ENCODE peak calls at places on chromosomes 3 and 15, in seven cellular contexts. One of them, this sample, is unnamed.

GRCh38 chr15:50594311-50594710 is 47.8 kb upstream of the USP50 start:
- DNase-seq in IMR-90: no peak
- DNase-seq in K562: peak
- DNase-seq in adrenal gland: no peak
- DNase-seq in HCT116: no peak
- DNase-seq in uterus: no peak
- DNase-seq in NB4: no peak
- DNase-seq in this sample: peak

GRCh38 chr15:78002996-78003395 is 74.5 kb downstream of the TBC1D2B start:
- DNase-seq in IMR-90: no peak
- DNase-seq in K562: no peak
- DNase-seq in adrenal gland: no peak
- DNase-seq in HCT116: no peak
- DNase-seq in uterus: no peak
- DNase-seq in NB4: no peak
- DNase-seq in this sample: no peak

GRCh38 chr3:15964605-15965061 is 166.9 kb upstream of the ANKRD28 start:
- DNase-seq in IMR-90: peak
- DNase-seq in K562: no peak
- DNase-seq in adrenal gland: peak
- DNase-seq in HCT116: no peak
- DNase-seq in uterus: no peak
- DNase-seq in NB4: peak
- DNase-seq in this sample: no peak

GRCh38 chr15:86336051-86336788 is 256.5 kb downstream of the AGBL1 start:
- DNase-seq in IMR-90: no peak
- DNase-seq in K562: no peak
- DNase-seq in adrenal gland: no peak
- DNase-seq in HCT116: no peak
- DNase-seq in uterus: no peak
- DNase-seq in NB4: peak
- DNase-seq in this sample: no peak

GRCh38 chr3:10166213-10166604 is 1.5 kb downstream of the IRAK2 start:
- DNase-seq in IMR-90: no peak
- DNase-seq in K562: peak
- DNase-seq in adrenal gland: no peak
- DNase-seq in HCT116: no peak
- DNase-seq in uterus: no peak
- DNase-seq in NB4: no peak
- DNase-seq in this sample: no peak

GRCh38 chr15:100250166-100250800 is 91.5 kb downstream of the ADAMTS17 start:
- DNase-seq in IMR-90: no peak
- DNase-seq in K562: no peak
- DNase-seq in adrenal gland: peak
- DNase-seq in HCT116: no peak
- DNase-seq in uterus: peak
- DNase-seq in NB4: no peak
- DNase-seq in this sample: no peak

GRCh38 chr3:192928720-192929119 is 11.1 kb upstream of the MB21D2 start:
- DNase-seq in IMR-90: no peak
- DNase-seq in K562: no peak
- DNase-seq in adrenal gland: no peak
- DNase-seq in HCT116: no peak
- DNase-seq in uterus: no peak
- DNase-seq in NB4: no peak
- DNase-seq in this sample: no peak

GRCh38 chr15:25052191-25052999 is 97.6 kb downstream of the SNRPN start:
- DNase-seq in IMR-90: no peak
- DNase-seq in K562: no peak
- DNase-seq in adrenal gland: no peak
- DNase-seq in HCT116: no peak
- DNase-seq in uterus: no peak
- DNase-seq in NB4: no peak
- DNase-seq in this sample: no peak

GRCh38 chr3:149657458-149657795 is 398 bp downstream of the WWTR1 start:
- DNase-seq in IMR-90: peak
- DNase-seq in K562: no peak
- DNase-seq in adrenal gland: peak
- DNase-seq in HCT116: no peak
- DNase-seq in uterus: peak
- DNase-seq in NB4: peak
- DNase-seq in this sample: peak

GRCh38 chr15:26771168-26771916 is 1.5 kb downstream of the GABRB3 start:
- DNase-seq in IMR-90: no peak
- DNase-seq in K562: no peak
- DNase-seq in adrenal gland: peak
- DNase-seq in HCT116: no peak
- DNase-seq in uterus: no peak
- DNase-seq in NB4: no peak
- DNase-seq in this sample: no peak

GRCh38 chr3:69200384-69201068 is 78.1 kb upstream of the LMOD3 start:
- DNase-seq in IMR-90: peak
- DNase-seq in K562: peak
- DNase-seq in adrenal gland: peak
- DNase-seq in HCT116: no peak
- DNase-seq in uterus: peak
- DNase-seq in NB4: no peak
- DNase-seq in this sample: no peak

GRCh38 chr3:112042842-112043280 is 8.3 kb downstream of the TMPRSS7 start:
- DNase-seq in IMR-90: no peak
- DNase-seq in K562: no peak
- DNase-seq in adrenal gland: no peak
- DNase-seq in HCT116: no peak
- DNase-seq in uterus: no peak
- DNase-seq in NB4: no peak
- DNase-seq in this sample: no peak

GRCh38 chr15:64842099-64842940 is 605 bp downstream of the PLEKHO2 start:
- DNase-seq in IMR-90: peak
- DNase-seq in K562: peak
- DNase-seq in adrenal gland: peak
- DNase-seq in HCT116: no peak
- DNase-seq in uterus: no peak
- DNase-seq in NB4: peak
- DNase-seq in this sample: peak

GRCh38 chr3:185537369-185537970 is 14.9 kb downstream of the LIPH start:
- DNase-seq in IMR-90: peak
- DNase-seq in K562: peak
- DNase-seq in adrenal gland: no peak
- DNase-seq in HCT116: peak
- DNase-seq in uterus: no peak
- DNase-seq in NB4: peak
- DNase-seq in this sample: no peak

GRCh38 chr15:66923438-66923881 is 141.9 kb upstream of the SMAD3 start:
- DNase-seq in IMR-90: no peak
- DNase-seq in K562: peak
- DNase-seq in adrenal gland: no peak
- DNase-seq in HCT116: peak
- DNase-seq in uterus: no peak
- DNase-seq in NB4: peak
- DNase-seq in this sample: peak

GRCh38 chr3:48656841-48657281 is 5.8 kb downstream of the CELSR3 start:
- DNase-seq in IMR-90: no peak
- DNase-seq in K562: no peak
- DNase-seq in adrenal gland: no peak
- DNase-seq in HCT116: no peak
- DNase-seq in uterus: no peak
- DNase-seq in NB4: no peak
- DNase-seq in this sample: no peak

GRCh38 chr3:134797080-134797801 is 2.2 kb downstream of the EPHB1 start:
- DNase-seq in IMR-90: no peak
- DNase-seq in K562: no peak
- DNase-seq in adrenal gland: no peak
- DNase-seq in HCT116: no peak
- DNase-seq in uterus: no peak
- DNase-seq in NB4: no peak
- DNase-seq in this sample: no peak

DNA sequence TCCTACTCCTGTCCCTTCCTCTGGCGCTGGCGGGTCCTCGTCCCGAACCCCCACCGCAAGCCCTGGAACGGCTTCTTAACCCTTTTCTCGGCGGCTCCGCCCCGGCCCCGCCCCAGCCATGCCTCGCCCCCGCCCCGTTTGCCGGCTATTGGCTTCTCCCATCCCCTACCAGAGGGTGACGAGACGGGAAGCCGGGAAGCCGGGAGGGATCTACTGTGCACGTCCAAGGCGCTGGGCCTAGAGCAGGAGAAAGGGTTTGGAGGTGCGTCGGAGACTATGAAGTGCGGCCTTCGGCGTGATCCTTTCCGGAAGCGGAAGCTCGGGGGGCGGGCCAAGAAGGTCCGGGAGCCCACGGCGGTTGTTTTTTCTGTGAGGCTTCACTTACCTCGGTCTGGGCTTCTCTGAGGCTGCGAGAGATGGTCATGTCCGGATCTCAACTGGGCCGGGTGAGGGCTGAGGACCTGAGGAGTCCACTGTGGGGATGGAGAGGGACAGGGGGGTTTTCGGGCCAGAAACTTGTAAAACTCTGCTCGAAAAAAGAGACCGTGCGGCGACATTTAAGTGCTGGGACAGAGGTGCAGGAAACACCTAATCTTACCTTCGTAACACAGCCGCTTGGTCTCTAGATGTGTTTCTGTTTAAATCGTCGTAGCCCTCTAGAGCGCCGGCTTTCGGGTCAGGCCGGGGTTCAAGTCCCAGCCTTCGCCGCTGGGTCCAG is 21.4 kb downstream of the ROPN1B start:
- DNase-seq in IMR-90: peak
- DNase-seq in K562: peak
- DNase-seq in adrenal gland: peak
- DNase-seq in HCT116: peak
- DNase-seq in uterus: peak
- DNase-seq in NB4: no peak
- DNase-seq in this sample: peak
- TF ChIP-seq POLR2A in IMR-90: no peak
- TF ChIP-seq POLR2A in K562: peak
- TF ChIP-seq POLR2A in adrenal gland: peak
- TF ChIP-seq POLR2A in HCT116: no peak
- TF ChIP-seq POLR2A in uterus: no peak
- TF ChIP-seq POLR2A in NB4: no peak
- TF ChIP-seq POLR2A in this sample: peak

GRCh38 chr15:73524919-73525318 is 82.0 kb downstream of the REC114 start:
- DNase-seq in IMR-90: no peak
- DNase-seq in K562: no peak
- DNase-seq in adrenal gland: no peak
- DNase-seq in HCT116: no peak
- DNase-seq in uterus: no peak
- DNase-seq in NB4: no peak
- DNase-seq in this sample: no peak
- TF ChIP-seq POLR2A in IMR-90: no peak
- TF ChIP-seq POLR2A in K562: no peak
- TF ChIP-seq POLR2A in adrenal gland: no peak
- TF ChIP-seq POLR2A in HCT116: no peak
- TF ChIP-seq POLR2A in uterus: no peak
- TF ChIP-seq POLR2A in NB4: no peak
- TF ChIP-seq POLR2A in this sample: no peak

DNA sequence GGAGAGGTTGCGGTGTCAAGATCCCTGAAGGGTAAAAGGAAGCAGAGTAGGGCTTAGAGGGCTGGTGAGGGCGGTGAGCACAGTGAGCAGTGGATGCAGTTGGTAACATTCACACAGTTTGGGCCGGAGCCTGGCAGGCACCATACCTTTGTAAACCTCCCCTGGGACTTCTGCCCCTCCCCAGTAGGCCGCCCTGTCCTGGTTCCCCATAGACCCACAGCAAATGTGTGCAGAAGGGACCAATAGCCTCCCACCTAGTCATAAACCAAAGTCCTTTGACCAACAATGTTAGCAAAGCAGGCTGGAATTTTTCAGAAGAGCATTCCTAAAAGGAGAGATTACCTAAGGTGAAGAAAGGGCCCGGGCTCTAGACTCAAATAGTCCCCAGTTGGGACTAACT is 1.7 kb upstream of the PHGR1 start:
- DNase-seq in IMR-90: no peak
- DNase-seq in K562: no peak
- DNase-seq in adrenal gland: no peak
- DNase-seq in HCT116: no peak
- DNase-seq in uterus: no peak
- DNase-seq in NB4: no peak
- DNase-seq in this sample: no peak
- TF ChIP-seq POLR2A in IMR-90: no peak
- TF ChIP-seq POLR2A in K562: no peak
- TF ChIP-seq POLR2A in adrenal gland: no peak
- TF ChIP-seq POLR2A in HCT116: no peak
- TF ChIP-seq POLR2A in uterus: no peak
- TF ChIP-seq POLR2A in NB4: no peak
- TF ChIP-seq POLR2A in this sample: no peak

DNA sequence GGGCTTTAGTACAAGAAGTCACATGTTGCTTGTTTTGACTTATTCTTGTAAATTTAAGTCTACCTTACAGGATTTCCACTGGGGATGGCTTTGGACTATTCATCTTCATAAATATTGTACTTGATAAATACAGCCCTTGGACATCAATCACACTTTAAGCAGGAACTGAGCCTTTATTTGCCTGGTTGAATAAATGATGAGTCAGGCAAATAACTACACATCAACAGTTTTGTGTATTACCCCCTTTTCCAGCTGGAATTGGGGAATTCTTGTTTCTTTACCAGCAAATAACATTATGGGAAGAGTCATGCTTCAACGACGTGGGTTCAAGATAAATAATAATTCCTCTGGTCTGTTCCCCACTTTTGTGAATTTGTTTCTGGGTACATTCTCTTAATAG is 286.0 kb downstream of the CNTN3 start:
- DNase-seq in IMR-90: no peak
- DNase-seq in K562: no peak
- DNase-seq in adrenal gland: no peak
- DNase-seq in HCT116: no peak
- DNase-seq in uterus: no peak
- DNase-seq in NB4: no peak
- DNase-seq in this sample: no peak
- TF ChIP-seq POLR2A in IMR-90: no peak
- TF ChIP-seq POLR2A in K562: no peak
- TF ChIP-seq POLR2A in adrenal gland: no peak
- TF ChIP-seq POLR2A in HCT116: no peak
- TF ChIP-seq POLR2A in uterus: no peak
- TF ChIP-seq POLR2A in NB4: no peak
- TF ChIP-seq POLR2A in this sample: no peak

DNA sequence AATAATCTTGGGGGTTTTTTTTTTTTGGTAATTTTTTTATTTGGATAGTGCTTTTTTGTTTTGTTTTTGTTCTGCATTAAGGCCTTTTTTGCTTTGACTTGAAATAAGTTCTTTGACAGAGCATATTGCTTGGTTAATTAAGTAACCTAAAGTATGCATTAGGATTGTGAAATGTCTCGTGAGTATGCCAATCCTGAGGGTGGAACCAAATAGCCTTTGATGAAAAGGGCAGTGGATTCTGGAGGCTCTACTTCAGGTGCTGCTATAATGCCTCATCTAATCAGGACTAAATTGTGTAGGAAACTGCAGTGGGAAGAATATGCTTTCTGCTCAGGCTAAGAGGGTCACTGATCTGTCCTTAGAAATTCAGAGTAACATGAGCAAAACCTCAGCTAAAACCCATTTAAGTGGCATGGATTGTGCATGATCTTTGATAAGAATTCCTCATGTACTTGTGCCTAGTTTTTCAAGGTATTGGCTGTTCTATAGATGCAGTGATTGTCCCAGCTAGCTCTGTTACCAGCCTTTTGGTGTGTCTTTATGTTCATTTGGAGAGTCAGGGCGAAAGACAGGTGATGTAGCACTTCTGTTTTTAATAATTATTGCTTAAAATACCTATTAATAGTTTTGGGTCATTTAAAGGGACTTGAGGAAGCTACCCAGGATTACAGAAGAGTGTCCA is 15.4 kb downstream of the CDV3 start:
- DNase-seq in IMR-90: no peak
- DNase-seq in K562: no peak
- DNase-seq in adrenal gland: no peak
- DNase-seq in HCT116: no peak
- DNase-seq in uterus: no peak
- DNase-seq in NB4: no peak
- DNase-seq in this sample: no peak
- TF ChIP-seq POLR2A in IMR-90: no peak
- TF ChIP-seq POLR2A in K562: peak
- TF ChIP-seq POLR2A in adrenal gland: no peak
- TF ChIP-seq POLR2A in HCT116: no peak
- TF ChIP-seq POLR2A in uterus: no peak
- TF ChIP-seq POLR2A in NB4: no peak
- TF ChIP-seq POLR2A in this sample: no peak

This sample was measured in erythroblast.